ENCODE peak calls at places on chromosomes 11 and 22, in six cellular contexts. U is GM20000, R is heart right ventricle, D is lower leg skin, K is left ventricle myocardium inferior, X is AG09309. A is an unnamed sample.
A peak's percentile ranks its signal among the peaks of the same experiment; 100 is the strongest.

GRCh38 chr11:64164392-64165312 is 1.3 kb downstream of the MACROD1 start:
- DNase-seq in U (no peak), R (no peak), D (no peak), K (peak; percentile 65), X (no peak), A (no peak)

GRCh38 chr11:29040489-29040888 is 932.3 kb downstream of the METTL15 start:
- DNase-seq in U (no peak), R (no peak), D (no peak), K (no peak), X (no peak), A (no peak)

GRCh38 chr11:100367892-100368291 is 319.2 kb upstream of the ARHGAP42 start:
- DNase-seq in U (no peak), R (no peak), D (no peak), K (no peak), X (no peak), A (no peak)

GRCh38 chr11:117941163-117941707 is 12.0 kb upstream of the TMPRSS13 start:
- DNase-seq in U (no peak), R (no peak), D (peak; percentile 66), K (no peak), X (no peak), A (peak; percentile 46)

GRCh38 chr11:67318239-67318555 is 14.9 kb downstream of the SSH3 start:
- DNase-seq in U (no peak), R (no peak), D (no peak), K (no peak), X (no peak), A (no peak)

GRCh38 chr11:94417386-94417987 is 16.3 kb upstream of the GPR83 start:
- DNase-seq in U (no peak), R (no peak), D (no peak), K (no peak), X (peak; percentile 11), A (no peak)

GRCh38 chr11:67396587-67397398 is 4.9 kb downstream of the PPP1CA start:
- DNase-seq in U (no peak), R (no peak), D (no peak), K (no peak), X (no peak), A (peak; percentile 75)

GRCh38 chr22:19355413-19356157 is 64.1 kb upstream of the CLTCL1 start:
- DNase-seq in U (no peak), R (no peak), D (no peak), K (no peak), X (no peak), A (no peak)

GRCh38 chr22:50422046-50422445 is 52.8 kb downstream of the SBF1 start:
- DNase-seq in U (no peak), R (no peak), D (no peak), K (no peak), X (no peak), A (no peak)

GRCh38 chr11:69828276-69828970 is 9.2 kb upstream of the FGF3 start:
- DNase-seq in U (no peak), R (no peak), D (no peak), K (no peak), X (no peak), A (peak; percentile 42)

GRCh38 chr22:27329471-27329870 is 472.1 kb downstream of the MN1 start:
- DNase-seq in U (no peak), R (no peak), D (peak; percentile 26), K (no peak), X (no peak), A (no peak)

GRCh38 chr22:32307617-32308016 is 50.0 kb upstream of the RFPL3 start:
- DNase-seq in U (no peak), R (no peak), D (peak; percentile 59), K (no peak), X (no peak), A (no peak)

GRCh38 chr11:27807594-27807993 is 107.3 kb upstream of the BDNF start:
- DNase-seq in U (no peak), R (no peak), D (no peak), K (no peak), X (peak; percentile 61), A (no peak)

GRCh38 chr22:39475902-39476301 is 19.1 kb downstream of the MGAT3 start:
- DNase-seq in U (no peak), R (peak; percentile 57), D (no peak), K (peak; percentile 38), X (no peak), A (no peak)

GRCh38 chr11:66124564-66124963 is 54.5 kb downstream of the PACS1 start:
- DNase-seq in U (no peak), R (no peak), D (no peak), K (no peak), X (no peak), A (no peak)

GRCh38 chr22:39098026-39098425 is 982 bp downstream of the APOBEC3H start:
- DNase-seq in U (peak; percentile 65), R (no peak), D (no peak), K (no peak), X (no peak), A (no peak)

GRCh38 chr11:112617089-112617407 is 344.2 kb upstream of the NCAM1 start:
- DNase-seq in U (no peak), R (no peak), D (no peak), K (no peak), X (no peak), A (no peak)

GRCh38 chr22:38704568-38705234 is 1.0 kb upstream of the GTPBP1 start:
- DNase-seq in U (no peak), R (no peak), D (no peak), K (no peak), X (no peak), A (no peak)

GRCh38 chr11:101428918-101429317 is 154.9 kb downstream of the TRPC6 start:
- DNase-seq in U (no peak), R (no peak), D (no peak), K (no peak), X (no peak), A (no peak)

GRCh38 chr22:32448980-32449379 is 15.3 kb downstream of the BPIFC start:
- DNase-seq in U (no peak), R (no peak), D (no peak), K (no peak), X (no peak), A (no peak)

GRCh38 chr22:44957267-44957905 is 52.4 kb downstream of the PHF21B start:
- DNase-seq in U (no peak), R (no peak), D (no peak), K (no peak), X (no peak), A (no peak)

GRCh38 chr11:114596175-114596919 is 761 bp upstream of the NXPE4 start:
- DNase-seq in U (no peak), R (no peak), D (no peak), K (no peak), X (no peak), A (no peak)

GRCh38 chr22:29520851-29521250 is 32.7 kb downstream of the THOC5 start:
- DNase-seq in U (no peak), R (no peak), D (no peak), K (no peak), X (peak; percentile 55), A (no peak)

GRCh38 chr11:11513438-11513837 is 108.4 kb downstream of the GALNT18 start:
- DNase-seq in U (no peak), R (no peak), D (no peak), K (no peak), X (peak; percentile 85), A (no peak)

GRCh38 chr11:118226294-118226693 is 1.5 kb upstream of the JAML start:
- DNase-seq in U (no peak), R (peak; percentile 14), D (no peak), K (no peak), X (no peak), A (no peak)

GRCh38 chr11:67045314-67045713 is 11.3 kb upstream of the RHOD start:
- DNase-seq in U (no peak), R (no peak), D (no peak), K (no peak), X (peak; percentile 54), A (no peak)

GRCh38 chr22:50695421-50696250 is 23.0 kb downstream of the SHANK3 start:
- DNase-seq in U (no peak), R (no peak), D (peak; percentile 86), K (no peak), X (no peak), A (peak; percentile 50)

DNA sequence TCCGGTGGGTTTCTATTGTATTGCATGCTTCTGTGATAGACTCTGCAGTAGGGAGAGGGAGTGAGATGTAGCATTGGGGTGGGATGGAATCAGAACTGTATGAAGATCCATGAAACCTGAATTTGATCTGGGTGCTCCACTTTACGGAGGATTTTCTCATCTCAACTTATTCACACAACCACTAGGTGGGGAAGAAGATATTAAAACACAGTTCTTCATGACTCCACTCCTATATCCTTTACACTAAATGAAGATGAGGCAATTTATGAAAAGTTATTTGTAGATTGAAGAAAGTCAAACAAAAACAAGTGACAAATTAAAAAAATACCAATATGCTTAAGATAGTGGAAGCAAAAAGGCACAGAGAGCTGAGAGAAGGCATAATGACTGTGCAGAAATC is 92.6 kb upstream of the PDGFD start:
- DNase-seq in U (no peak), R (no peak), D (no peak), K (no peak), X (no peak), A (no peak)
- TF ChIP-seq CTCF in U (no peak), R (peak; percentile 40), D (no peak), K (peak; percentile 30), X (no peak), A (no peak)

GRCh38 chr11:102780491-102780918 is at the start of gene MMP10:
- DNase-seq in U (no peak), R (no peak), D (no peak), K (no peak), X (no peak), A (no peak)
- TF ChIP-seq CTCF in U (peak; percentile 10), R (no peak), D (no peak), K (peak; percentile 28), X (peak; percentile 65), A (no peak)

GRCh38 chr11:61294717-61295595 is at the start of gene VWCE:
- DNase-seq in U (peak; percentile 96), R (peak; percentile 32), D (no peak), K (peak; percentile 47), X (no peak), A (peak; percentile 92)
- TF ChIP-seq CTCF in U (peak; percentile 80), R (peak; percentile 41), D (no peak), K (no peak), X (peak; percentile 35), A (peak; percentile 31)

DNA sequence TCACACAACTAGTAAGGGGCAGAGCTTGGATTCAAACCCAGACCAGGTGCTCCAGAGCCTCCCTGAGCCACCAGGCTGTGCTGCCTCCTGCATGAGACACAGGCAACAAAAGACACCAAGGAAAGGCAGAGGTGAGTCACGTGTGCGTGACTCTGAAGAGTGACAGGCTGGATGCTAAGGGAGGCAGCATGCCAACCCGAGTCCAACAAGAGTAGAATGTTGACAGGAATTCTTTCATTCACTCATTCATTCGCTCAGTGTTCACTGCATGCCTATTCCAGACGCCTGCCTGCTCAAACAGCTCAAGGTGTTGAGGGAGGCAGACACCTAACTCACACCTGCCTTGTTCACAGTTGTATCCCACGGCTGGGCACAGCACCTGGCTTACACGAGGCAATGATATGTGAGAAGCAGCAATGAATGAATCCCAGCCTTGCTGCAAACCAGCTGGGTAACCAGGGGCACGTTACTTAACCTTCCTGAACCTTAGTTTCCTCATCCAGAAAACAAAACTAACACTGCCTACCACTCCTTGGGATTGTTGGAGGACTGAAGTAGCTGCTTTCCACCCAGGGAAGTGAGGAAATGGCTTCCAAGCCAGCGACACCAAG is 73.8 kb upstream of the ARFGAP3 start:
- DNase-seq in U (no peak), R (peak; percentile 57), D (no peak), K (peak; percentile 63), X (no peak), A (peak; percentile 73)
- TF ChIP-seq CTCF in U (no peak), R (peak; percentile 40), D (no peak), K (peak; percentile 45), X (peak; percentile 34), A (no peak)

A was measured in spleen.